ENCODE peak calls at places on chromosomes 2 and 18, in eight cellular contexts. T is putamen; H is activated effector memory CD4-positive, alpha-beta T cell treated with anti-CD3 and anti-CD28 coated beads, Interleukin-2, amount 50 U/mL, for 16 hours; P is A549; V is stimulated activated CD4-positive, alpha-beta T cell treated with anti-CD3 and anti-CD28 coated beads, Interleukin-12 subunit alpha, Interleukin-12 subunit beta, amount 100 ng/mL, for 4 hours; Q is kidney epithelial cell; U is AG10803; J is choroid plexus epithelial cell. A is an unnamed sample.

GRCh38 chr2:197198890-197199289 is 111.7 kb downstream of the ANKRD44 start:
- DNase-seq in T (peak; percentile 45), H (peak; percentile 94), P (no peak), V (peak; percentile 65), Q (no peak), U (no peak), J (no peak), A (peak; percentile 13)

GRCh38 chr2:7203056-7203467 is 285.9 kb downstream of the RNF144A start:
- DNase-seq in T (peak; percentile 45), H (peak; percentile 80), P (peak; percentile 50), V (peak; percentile 43), Q (peak; percentile 32), U (peak; percentile 84), J (peak; percentile 76), A (peak; percentile 34)

GRCh38 chr2:120765031-120765910 is 29.6 kb downstream of the GLI2 start:
- DNase-seq in T (no peak), H (peak; percentile 49), P (no peak), V (no peak), Q (no peak), U (no peak), J (peak; percentile 45), A (no peak)

GRCh38 chr2:219386532-219387280 is 1.0 kb downstream of the DNPEP start:
- DNase-seq in T (no peak), H (peak; percentile 65), P (no peak), V (peak; percentile 16), Q (no peak), U (no peak), J (peak; percentile 9), A (no peak)

GRCh38 chr2:140842110-140842509 is 1288.7 kb downstream of the LRP1B start:
- DNase-seq in T (peak; percentile 40), H (no peak), P (no peak), V (no peak), Q (no peak), U (no peak), J (no peak), A (no peak)

GRCh38 chr2:236088368-236089057 is 79.7 kb downstream of the GBX2 start:
- DNase-seq in T (no peak), H (no peak), P (peak; percentile 53), V (no peak), Q (peak; percentile 56), U (no peak), J (no peak), A (no peak)

GRCh38 chr18:59085797-59086196 is 53.9 kb upstream of the SEC11C start:
- DNase-seq in T (no peak), H (no peak), P (no peak), V (no peak), Q (no peak), U (peak; percentile 58), J (no peak), A (no peak)

GRCh38 chr2:1572638-1573037 is 159.4 kb downstream of the TPO start:
- DNase-seq in T (no peak), H (no peak), P (no peak), V (no peak), Q (no peak), U (peak; percentile 66), J (peak; percentile 62), A (no peak)

GRCh38 chr2:157206921-157207320 is 50.6 kb upstream of the GALNT5 start:
- DNase-seq in T (no peak), H (no peak), P (no peak), V (no peak), Q (no peak), U (no peak), J (no peak), A (no peak)

GRCh38 chr18:65817178-65817577 is 66.4 kb downstream of the CDH7 start:
- DNase-seq in T (no peak), H (no peak), P (no peak), V (no peak), Q (no peak), U (no peak), J (no peak), A (no peak)

GRCh38 chr2:30527859-30528258 is 80.8 kb downstream of the LCLAT1 start:
- DNase-seq in T (no peak), H (no peak), P (no peak), V (no peak), Q (no peak), U (no peak), J (no peak), A (no peak)

GRCh38 chr2:106156305-106157288 is 37.5 kb downstream of the UXS1 start:
- DNase-seq in T (no peak), H (no peak), P (no peak), V (no peak), Q (no peak), U (no peak), J (peak; percentile 38), A (no peak)

GRCh38 chr2:202704248-202704647 is 69.5 kb downstream of the FAM117B start:
- DNase-seq in T (no peak), H (no peak), P (no peak), V (no peak), Q (no peak), U (no peak), J (no peak), A (no peak)

GRCh38 chr2:58557166-58557565 is 316.0 kb upstream of the FANCL start:
- DNase-seq in T (no peak), H (no peak), P (no peak), V (no peak), Q (no peak), U (no peak), J (no peak), A (no peak)

GRCh38 chr2:190763901-190764514 is 115.1 kb downstream of the NAB1 start:
- DNase-seq in T (peak; percentile 68), H (peak; percentile 78), P (no peak), V (peak; percentile 25), Q (no peak), U (no peak), J (peak; percentile 20), A (no peak)

GRCh38 chr2:133774675-133775005 is 206.4 kb upstream of the NCKAP5 start:
- DNase-seq in T (peak; percentile 59), H (no peak), P (no peak), V (no peak), Q (no peak), U (peak; percentile 28), J (no peak), A (peak; percentile 91)

GRCh38 chr18:63974991-63975390 is 5.1 kb downstream of the SERPINB8 start:
- DNase-seq in T (peak; percentile 33), H (no peak), P (no peak), V (no peak), Q (no peak), U (peak; percentile 52), J (peak; percentile 76), A (no peak)

GRCh38 chr2:62489162-62489561 is 16.8 kb downstream of the TMEM17 start:
- DNase-seq in T (no peak), H (no peak), P (no peak), V (no peak), Q (no peak), U (peak; percentile 69), J (peak; percentile 70), A (no peak)

GRCh38 chr2:181850914-181851560 is 40.5 kb upstream of the ITPRID2 start:
- DNase-seq in T (no peak), H (no peak), P (no peak), V (no peak), Q (no peak), U (no peak), J (no peak), A (no peak)

GRCh38 chr2:48433682-48434081 is 96.3 kb upstream of the STON1 start:
- DNase-seq in T (peak; percentile 59), H (no peak), P (no peak), V (no peak), Q (no peak), U (peak; percentile 37), J (peak; percentile 60), A (no peak)

GRCh38 chr2:181395871-181396574 is 61.2 kb upstream of the ITGA4 start:
- DNase-seq in T (no peak), H (no peak), P (no peak), V (no peak), Q (no peak), U (no peak), J (no peak), A (no peak)